ENCODE peak calls at places on chromosomes 7 and 10, in ten cellular contexts. R, Z, Q, P, M, X, J, U, I and A are unnamed samples. For H3K27me3, the result is how much of the 10 kb centered on the place peaks cover.

GRCh38 chr10:132517951-132518521 is 19.6 kb upstream of the INPP5A start:
- DNase-seq in R (no peak), Z (peak), Q (no peak), P (peak), M (no peak), X (peak), J (peak), U (no peak), I (no peak), A (no peak)

GRCh38 chr10:24822557-24822956 is 98.9 kb upstream of the ARHGAP21 start:
- DNase-seq in R (no peak), Z (no peak), Q (no peak), P (no peak), M (no peak), X (no peak), J (no peak), U (no peak), I (no peak), A (no peak)

GRCh38 chr7:101854084-101854865 is 36.8 kb downstream of the CUX1 start:
- DNase-seq in R (no peak), Z (no peak), Q (no peak), P (no peak), M (no peak), X (no peak), J (no peak), U (no peak), I (no peak), A (no peak)

GRCh38 chr10:30701471-30702173 is 72.1 kb upstream of the LYZL2 start:
- DNase-seq in R (peak), Z (no peak), Q (peak), P (no peak), M (peak), X (no peak), J (no peak), U (no peak), I (peak), A (no peak)

GRCh38 chr10:7045891-7046599 is 364.8 kb downstream of the SFMBT2 start:
- DNase-seq in R (no peak), Z (no peak), Q (no peak), P (no peak), M (no peak), X (no peak), J (no peak), U (peak), I (no peak), A (no peak)

GRCh38 chr10:59960751-59961150 is 54.4 kb upstream of the CCDC6 start:
- DNase-seq in R (no peak), Z (no peak), Q (no peak), P (no peak), M (no peak), X (no peak), J (no peak), U (no peak), I (no peak), A (no peak)

GRCh38 chr7:93178213-93178612 is 30.0 kb upstream of the SAMD9L start:
- DNase-seq in R (no peak), Z (no peak), Q (no peak), P (no peak), M (peak), X (no peak), J (no peak), U (no peak), I (no peak), A (no peak)

GRCh38 chr7:71229699-71230098 is 97.8 kb downstream of the GALNT17 start:
- DNase-seq in R (no peak), Z (no peak), Q (no peak), P (no peak), M (no peak), X (no peak), J (no peak), U (no peak), I (no peak), A (no peak)

GRCh38 chr10:61606971-61607907 is 55.5 kb upstream of the CABCOCO1 start:
- DNase-seq in R (no peak), Z (peak), Q (no peak), P (no peak), M (peak), X (no peak), J (no peak), U (no peak), I (no peak), A (no peak)

GRCh38 chr7:32218741-32219283 is 148.6 kb upstream of the PDE1C start:
- DNase-seq in R (no peak), Z (no peak), Q (no peak), P (no peak), M (no peak), X (no peak), J (no peak), U (no peak), I (peak), A (no peak)

GRCh38 chr7:136640977-136641376 is 227.5 kb upstream of the CHRM2 start:
- DNase-seq in R (no peak), Z (peak), Q (no peak), P (no peak), M (no peak), X (no peak), J (no peak), U (no peak), I (peak), A (no peak)

GRCh38 chr7:99211241-99211602 is 3.3 kb upstream of the KPNA7 start:
- DNase-seq in R (no peak), Z (no peak), Q (no peak), P (no peak), M (no peak), X (no peak), J (no peak), U (no peak), I (no peak), A (no peak)

GRCh38 chr7:138204285-138204988 is 128.2 kb downstream of the AKR1D1 start:
- DNase-seq in R (no peak), Z (no peak), Q (peak), P (no peak), M (no peak), X (no peak), J (no peak), U (no peak), I (no peak), A (no peak)

GRCh38 chr7:157561816-157562410 is 225.1 kb downstream of the DNAJB6 start:
- DNase-seq in R (no peak), Z (no peak), Q (no peak), P (no peak), M (no peak), X (no peak), J (no peak), U (no peak), I (no peak), A (no peak)

GRCh38 chr7:46515844-46516590 is 594.9 kb upstream of the IGFBP3 start:
- DNase-seq in R (no peak), Z (no peak), Q (peak), P (no peak), M (no peak), X (no peak), J (no peak), U (no peak), I (no peak), A (no peak)

GRCh38 chr10:50809596-50809995 is 69.9 kb downstream of the ASAH2B start:
- DNase-seq in R (no peak), Z (no peak), Q (no peak), P (no peak), M (no peak), X (no peak), J (no peak), U (no peak), I (no peak), A (no peak)

GRCh38 chr10:78215645-78216044 is 182.0 kb downstream of the RPS24 start:
- DNase-seq in R (no peak), Z (peak), Q (peak), P (no peak), M (no peak), X (peak), J (no peak), U (no peak), I (no peak), A (peak)

GRCh38 chr7:101362334-101363195 is at the start of gene COL26A1:
- DNase-seq in R (no peak), Z (peak), Q (no peak), P (no peak), M (peak), X (no peak), J (peak), U (no peak), I (peak), A (no peak)

GRCh38 chr7:2138146-2138765 is 94.5 kb downstream of the MAD1L1 start:
- DNase-seq in R (peak), Z (no peak), Q (no peak), P (no peak), M (no peak), X (no peak), J (no peak), U (no peak), I (no peak), A (no peak)

GRCh38 chr7:49483142-49483541 is 290.3 kb upstream of the VWC2 start:
- DNase-seq in R (no peak), Z (peak), Q (no peak), P (no peak), M (no peak), X (no peak), J (no peak), U (no peak), I (peak), A (no peak)

GRCh38 chr7:141600139-141600538 is 48.9 kb downstream of the AGK start:
- DNase-seq in R (no peak), Z (no peak), Q (no peak), P (no peak), M (no peak), X (no peak), J (no peak), U (no peak), I (no peak), A (no peak)

GRCh38 chr7:130288829-130289228 is 4.1 kb upstream of the CPA4 start:
- DNase-seq in R (no peak), Z (no peak), Q (peak), P (no peak), M (no peak), X (no peak), J (no peak), U (no peak), I (no peak), A (no peak)

GRCh38 chr10:110269641-110270318 is 34.9 kb downstream of the SMNDC1 start:
- DNase-seq in R (no peak), Z (peak), Q (peak), P (no peak), M (peak), X (no peak), J (no peak), U (no peak), I (no peak), A (no peak)

GRCh38 chr10:116444527-116445142 is 17.0 kb downstream of the PNLIPRP3 start:
- DNase-seq in R (no peak), Z (peak), Q (peak), P (no peak), M (peak), X (no peak), J (no peak), U (no peak), I (peak), A (no peak)

GRCh38 chr7:140526901-140527664 is 47.8 kb upstream of the MKRN1 start:
- DNase-seq in R (no peak), Z (no peak), Q (peak), P (no peak), M (no peak), X (peak), J (no peak), U (no peak), I (no peak), A (no peak)

GRCh38 chr7:49563693-49564378 is 209.6 kb upstream of the VWC2 start:
- DNase-seq in R (no peak), Z (no peak), Q (no peak), P (no peak), M (no peak), X (no peak), J (no peak), U (no peak), I (no peak), A (no peak)

GRCh38 chr7:14807498-14807897 is 95.1 kb downstream of the DGKB start:
- DNase-seq in R (no peak), Z (no peak), Q (no peak), P (no peak), M (no peak), X (no peak), J (no peak), U (no peak), I (no peak), A (no peak)
- H3K27ac ChIP-seq in R (no peak), Z (no peak), Q (no peak), P (no peak), M (no peak), X (no peak), J (no peak), U (no peak), I (no peak), A (no peak)

GRCh38 chr7:134446446-134446845 is 12.5 kb downstream of the AKR1B1 start:
- DNase-seq in R (no peak), Z (no peak), Q (no peak), P (no peak), M (no peak), X (no peak), J (no peak), U (no peak), I (no peak), A (no peak)

GRCh38 chr7:134442441-134443220 is 16.3 kb downstream of the AKR1B1 start:
- DNase-seq in R (no peak), Z (no peak), Q (no peak), P (no peak), M (no peak), X (no peak), J (no peak), U (no peak), I (no peak), A (no peak)

GRCh38 chr7:134443396-134444070 is 15.4 kb downstream of the AKR1B1 start:
- DNase-seq in R (no peak), Z (no peak), Q (no peak), P (no peak), M (no peak), X (no peak), J (no peak), U (no peak), I (no peak), A (no peak)

GRCh38 chr7:134444961-134445315 is 14.0 kb downstream of the AKR1B1 start:
- DNase-seq in R (no peak), Z (no peak), Q (no peak), P (no peak), M (no peak), X (no peak), J (no peak), U (no peak), I (no peak), A (no peak)

DNA sequence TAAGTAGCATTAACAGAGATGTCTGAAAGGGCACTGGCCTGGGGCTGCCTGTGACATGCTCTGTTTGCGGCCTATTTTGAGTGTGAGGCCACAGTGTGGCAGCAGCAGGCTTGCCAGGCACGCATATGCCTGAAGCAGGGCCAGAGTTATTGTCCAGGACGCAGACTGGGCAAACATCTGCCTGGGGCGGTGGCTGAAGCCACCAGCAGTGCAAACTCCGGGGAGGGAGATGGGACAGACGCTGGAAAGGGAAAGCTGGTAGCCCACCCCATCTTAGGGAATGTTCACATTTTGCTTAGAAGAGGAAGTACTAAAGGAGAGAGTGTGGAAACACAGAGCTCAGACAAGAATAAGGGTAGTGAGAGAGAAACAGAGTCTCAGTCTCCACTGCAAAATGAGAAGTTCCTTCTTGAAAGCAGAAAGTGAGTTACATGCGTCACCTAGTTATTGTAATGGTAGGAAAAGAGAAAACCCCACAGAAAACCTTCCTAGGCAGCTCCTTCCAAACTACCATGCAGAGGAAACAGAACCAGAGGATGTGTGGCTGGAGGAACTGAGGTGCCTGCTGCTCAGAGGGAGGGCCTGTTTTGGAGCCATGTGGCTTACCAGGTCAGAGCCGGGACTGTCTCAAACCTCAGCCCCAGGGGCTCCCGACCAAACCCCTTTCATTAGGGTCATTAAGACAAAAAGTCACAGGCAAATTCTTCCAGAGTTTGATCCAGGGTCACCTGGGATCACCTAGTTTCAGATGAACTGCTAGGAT is 14.5 kb downstream of the AKR1B1 start:
- DNase-seq in R (no peak), Z (no peak), Q (no peak), P (no peak), M (no peak), X (no peak), J (no peak), U (no peak), I (no peak), A (no peak)
- TF ChIP-seq CTCF in R (no peak), Z (no peak), Q (no peak), P (no peak), M (no peak), X (no peak), J (no peak), U (no peak), I (no peak), A (no peak)

GRCh38 chr7:155590215-155591023 is 44.1 kb upstream of the CNPY1 start:
- DNase-seq in R (no peak), Z (peak), Q (peak), P (no peak), M (no peak), X (no peak), J (peak), U (peak), I (no peak), A (no peak)
- H3K27me3 ChIP-seq in R (under half), Z (under half), Q (under half), P (under half), M (under half), X (under half), J (under half), U (under half), I (under half), A (under half)

GRCh38 chr10:88896336-88897018 is 16.4 kb downstream of the STAMBPL1 start:
- DNase-seq in R (no peak), Z (no peak), Q (no peak), P (no peak), M (no peak), X (no peak), J (no peak), U (no peak), I (no peak), A (no peak)

GRCh38 chr10:88898727-88899126 is 18.7 kb downstream of the STAMBPL1 start:
- DNase-seq in R (no peak), Z (no peak), Q (no peak), P (no peak), M (no peak), X (no peak), J (no peak), U (no peak), I (no peak), A (no peak)

GRCh38 chr10:88899886-88900285 is 19.8 kb downstream of the STAMBPL1 start:
- DNase-seq in R (no peak), Z (no peak), Q (no peak), P (no peak), M (peak), X (no peak), J (no peak), U (no peak), I (no peak), A (no peak)

GRCh38 chr10:88895252-88895651 is 15.2 kb downstream of the STAMBPL1 start:
- DNase-seq in R (no peak), Z (no peak), Q (no peak), P (no peak), M (no peak), X (no peak), J (no peak), U (no peak), I (no peak), A (no peak)

GRCh38 chr10:88897019-88897853 is 17.2 kb downstream of the STAMBPL1 start:
- DNase-seq in R (no peak), Z (peak), Q (no peak), P (no peak), M (peak), X (no peak), J (no peak), U (no peak), I (peak), A (no peak)
- H3K27ac ChIP-seq in R (no peak), Z (peak), Q (no peak), P (peak), M (peak), X (peak), J (no peak), U (peak), I (peak), A (no peak)

GRCh38 chr10:9608592-9608991 is 1409.1 kb upstream of the CELF2 start:
- DNase-seq in R (no peak), Z (peak), Q (peak), P (no peak), M (no peak), X (no peak), J (no peak), U (no peak), I (no peak), A (no peak)
- TF ChIP-seq CTCF in R (no peak), Z (peak), Q (peak), P (no peak), M (peak), X (no peak), J (peak), U (no peak), I (no peak), A (peak)